ENCODE peak calls at places on chromosomes 12 and 14, in five cellular contexts. R is neural progenitor cell; C is CD4-positive, CD25-positive, alpha-beta regulatory T cell; K is heart right ventricle; M is WERI-Rb-1. Q is an unnamed sample.
A peak's percentile ranks its signal among the peaks of the same experiment; 100 is the strongest.

GRCh38 chr12:94208433-94208921 is 60.1 kb downstream of the PLXNC1 start:
- DNase-seq in R (no peak), M (no peak), K (peak; percentile 13), C (no peak), Q (no peak)

GRCh38 chr12:111926631-111927030 is 84.6 kb downstream of the MAPKAPK5 start:
- DNase-seq in R (no peak), M (no peak), C (no peak), K (no peak), Q (no peak)

GRCh38 chr14:100078997-100079561 is 13.9 kb downstream of the EVL start:
- DNase-seq in M (peak; percentile 58), R (peak; percentile 42), K (no peak), C (peak; percentile 86), Q (no peak)

GRCh38 chr12:2853626-2854025 is 3.2 kb downstream of the TEX52 start:
- DNase-seq in M (peak; percentile 81), K (peak; percentile 85), R (peak; percentile 90), C (peak; percentile 30), Q (peak; percentile 25)

GRCh38 chr12:32568241-32568640 is 110.9 kb upstream of the DNM1L start:
- DNase-seq in C (no peak), R (no peak), M (no peak), K (no peak), Q (no peak)

GRCh38 chr12:68240079-68240478 is 13.3 kb downstream of the IL22 start:
- DNase-seq in C (no peak), K (no peak), R (no peak), M (no peak), Q (no peak)

GRCh38 chr12:53073881-53074280 is 5.3 kb downstream of the SPRYD3 start:
- DNase-seq in C (no peak), M (no peak), R (no peak), K (no peak), Q (no peak)

GRCh38 chr14:100654814-100655795 is 67.9 kb upstream of the BEGAIN start:
- DNase-seq in M (peak; percentile 52), C (peak; percentile 44), K (no peak), R (peak; percentile 73), Q (no peak)

GRCh38 chr12:126069549-126070165 is 1004.4 kb downstream of the AACS start:
- DNase-seq in M (peak; percentile 67), C (no peak), K (no peak), R (peak; percentile 85), Q (no peak)

GRCh38 chr12:99670635-99671034 is 23.1 kb downstream of the GARIN6 start:
- DNase-seq in R (no peak), C (no peak), K (no peak), M (no peak), Q (no peak)

DNA sequence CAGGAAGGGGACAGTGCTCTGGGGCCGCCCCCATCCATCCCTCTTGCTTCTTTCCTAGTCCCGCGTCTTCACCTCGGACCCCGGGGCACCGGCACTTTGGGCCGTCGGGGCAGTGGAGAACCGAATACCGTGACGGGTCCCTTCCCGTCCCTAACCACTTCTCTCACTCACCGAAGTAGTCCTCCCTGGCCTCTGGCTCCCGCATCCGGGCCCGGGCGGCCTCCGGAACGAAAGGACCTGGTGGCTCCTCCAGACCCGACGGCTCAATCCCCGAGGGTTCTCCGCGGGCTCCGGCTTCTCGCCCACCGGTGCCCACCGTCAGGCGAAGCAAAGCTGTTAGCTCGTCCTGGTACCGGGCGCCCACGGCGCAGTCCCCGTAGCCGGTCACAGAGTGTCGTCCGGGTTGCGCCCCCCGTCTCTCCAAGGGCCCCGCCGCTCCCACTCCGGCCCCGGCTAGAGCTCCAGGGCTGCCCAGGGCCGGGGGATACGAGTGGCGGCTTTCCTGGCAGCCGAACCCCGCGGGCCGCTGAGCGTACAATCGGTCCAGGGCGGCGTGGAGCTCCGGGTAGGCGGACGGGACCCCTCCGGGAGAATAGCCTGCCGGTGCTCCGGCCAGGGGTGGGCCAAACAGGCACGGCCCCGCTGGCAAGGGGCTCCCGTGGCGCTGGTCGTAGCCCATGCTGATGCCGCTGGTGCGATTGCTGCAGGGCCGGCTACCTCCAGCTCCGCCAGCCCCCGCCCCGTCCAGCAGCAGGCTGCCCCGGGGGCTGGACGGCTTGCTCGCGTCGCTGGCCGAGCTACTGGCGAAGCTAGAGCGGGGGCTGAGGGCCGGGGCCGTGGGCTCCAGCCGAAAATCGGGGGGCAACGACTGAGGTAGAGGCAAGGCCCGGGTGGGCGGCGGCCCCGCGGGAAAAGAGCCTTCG is 1.0 kb downstream of the AJUBA start:
- DNase-seq in K (no peak), C (peak; percentile 29), M (no peak), R (peak; percentile 57), Q (no peak)
- H3K27ac ChIP-seq in K (peak overlapping the region; percentile 91), C (no peak overlapping the region), M (no peak overlapping the region), R (peak overlapping the region; percentile 93), Q (no peak overlapping the region)

DNA sequence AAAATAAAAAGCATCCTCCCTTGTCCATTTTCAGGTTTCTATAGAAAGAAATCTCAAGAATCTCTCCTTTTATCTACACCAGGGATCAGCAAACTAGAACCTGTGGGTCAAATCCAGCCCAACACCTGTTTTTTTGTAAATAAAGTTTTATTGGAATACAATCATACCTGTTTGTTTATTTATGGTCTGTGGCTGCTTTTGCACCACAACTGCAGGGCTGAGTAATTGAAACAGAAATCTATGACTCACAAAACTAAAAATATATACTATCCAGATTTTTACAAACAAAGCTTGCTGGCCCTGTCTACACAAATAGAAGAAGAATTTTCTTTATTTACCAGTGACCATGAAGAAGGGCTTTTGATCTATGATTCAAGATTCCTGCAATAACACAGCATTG is 95.1 kb upstream of the COCH start:
- DNase-seq in M (no peak), R (no peak), K (no peak), C (no peak), Q (no peak)
- H3K27ac ChIP-seq in M (no peak overlapping the region), R (no peak overlapping the region), K (no peak overlapping the region), C (no peak overlapping the region), Q (no peak overlapping the region)

DNA sequence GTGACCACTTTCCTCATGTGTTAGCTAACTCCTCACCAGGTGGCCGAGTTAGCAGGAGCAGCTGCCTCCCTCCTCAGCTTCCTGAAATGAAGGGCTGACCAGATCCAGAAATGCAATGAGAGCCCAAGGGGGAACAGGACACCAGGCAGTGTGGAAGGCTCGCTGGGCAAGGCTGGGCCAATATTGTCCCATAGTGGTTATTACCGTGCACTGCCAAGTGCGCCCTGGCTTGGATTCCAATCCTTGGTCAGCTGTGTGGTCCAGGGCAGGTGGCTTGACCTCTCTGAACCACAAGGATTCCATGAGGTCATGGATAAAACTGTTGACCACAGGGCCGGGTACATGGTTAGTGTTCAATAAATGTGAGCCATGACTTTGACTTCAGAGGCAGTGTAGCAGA is 3.6 kb upstream of the HSPB8 start:
- DNase-seq in R (no peak), M (no peak), K (no peak), C (no peak), Q (no peak)
- H3K27ac ChIP-seq in R (no peak overlapping the region), M (no peak overlapping the region), K (peak overlapping the region; percentile 25), C (no peak overlapping the region), Q (no peak overlapping the region)

GRCh38 chr14:61101803-61102548 is 120.9 kb downstream of the SLC38A6 start:
- DNase-seq in K (no peak), R (no peak), C (no peak), M (no peak), Q (no peak)
- H3K27ac ChIP-seq in K (peak overlapping the region; percentile 9), R (no peak overlapping the region), C (no peak overlapping the region), M (no peak overlapping the region), Q (no peak overlapping the region)

DNA sequence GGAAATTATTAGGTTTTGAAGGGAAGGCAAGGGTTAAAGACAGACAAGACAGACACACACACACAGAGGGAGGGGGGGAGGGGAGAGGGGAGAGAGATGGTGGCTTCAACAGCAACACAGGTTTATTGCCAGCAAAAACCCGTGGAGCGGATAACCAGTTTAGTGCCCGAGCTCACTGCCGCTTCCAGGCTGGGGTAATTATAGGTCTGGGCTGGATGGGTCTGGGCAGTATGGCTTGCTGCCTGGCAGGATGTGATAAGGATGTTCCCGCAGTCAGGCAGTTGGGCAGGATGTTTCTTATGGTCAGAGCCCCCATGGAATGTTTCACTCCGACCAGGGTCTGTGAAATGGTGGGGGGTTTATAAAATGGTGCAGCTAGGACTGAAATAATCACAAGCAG is 4.4 kb upstream of the TDRD9 start:
- DNase-seq in C (no peak), M (no peak), K (peak; percentile 61), R (no peak), Q (no peak)
- H3K27ac ChIP-seq in C (no peak overlapping the region), M (no peak overlapping the region), K (peak overlapping the region; percentile 58), R (no peak overlapping the region), Q (no peak overlapping the region)

Q was measured in substantia nigra.